ENCODE peak calls at places on chromosomes 13 and 19, in four cellular contexts. D, Z, O and U are unnamed samples.

GRCh38 chr13:114120486-114121430 is 11.7 kb downstream of the RASA3 start:
- DNase-seq in D (no peak), Z (no peak), O (no peak), U (no peak)

GRCh38 chr13:32225494-32225931 is 89.7 kb downstream of the ZAR1L start:
- DNase-seq in D (peak), Z (no peak), O (no peak), U (peak)

GRCh38 chr19:58150328-58150921 is at the start of gene ZNF329:
- DNase-seq in D (peak), Z (peak), O (peak), U (peak)

GRCh38 chr19:39247701-39248664 is 673 bp downstream of the IFNL4 start:
- DNase-seq in D (no peak), Z (no peak), O (peak), U (no peak)

GRCh38 chr13:68009546-68009945 is 779.4 kb upstream of the PCDH9 start:
- DNase-seq in D (no peak), Z (no peak), O (no peak), U (no peak)

GRCh38 chr13:106593131-106593530 is 25.2 kb upstream of the ARGLU1 start:
- DNase-seq in D (no peak), Z (no peak), O (no peak), U (no peak)

GRCh38 chr13:79290595-79291244 is 115.3 kb downstream of the RBM26 start:
- DNase-seq in D (no peak), Z (no peak), O (no peak), U (no peak)

GRCh38 chr13:106530209-106530906 is 5.1 kb downstream of the EFNB2 start:
- DNase-seq in D (no peak), Z (no peak), O (no peak), U (no peak)

GRCh38 chr19:2261438-2262172 is 5.4 kb upstream of the JSRP1 start:
- DNase-seq in D (no peak), Z (no peak), O (no peak), U (no peak)

GRCh38 chr13:48678316-48678715 is 24.6 kb downstream of the CYSLTR2 start:
- DNase-seq in D (no peak), Z (no peak), O (no peak), U (no peak)

GRCh38 chr13:30305456-30305855 is 1.9 kb downstream of the KATNAL1 start:
- DNase-seq in D (no peak), Z (no peak), O (no peak), U (no peak)

GRCh38 chr13:66803759-66804456 is 426.2 kb downstream of the PCDH9 start:
- DNase-seq in D (no peak), Z (no peak), O (no peak), U (no peak)

GRCh38 chr13:33494596-33495214 is 209.2 kb upstream of the STARD13 start:
- DNase-seq in D (no peak), Z (peak), O (peak), U (peak)

GRCh38 chr19:6819323-6819722 is 46.8 kb downstream of the VAV1 start:
- DNase-seq in D (no peak), Z (no peak), O (no peak), U (no peak)

GRCh38 chr19:9877775-9878510 is 42.8 kb downstream of the PIN1 start:
- DNase-seq in D (no peak), Z (no peak), O (no peak), U (no peak)

GRCh38 chr13:112685856-112686255 is 4.0 kb upstream of the ATP11A start:
- DNase-seq in D (no peak), Z (no peak), O (no peak), U (no peak)

GRCh38 chr13:114248011-114248410 is 13.3 kb downstream of the CDC16 start:
- DNase-seq in D (peak), Z (no peak), O (no peak), U (peak)

GRCh38 chr19:49488046-49488862 is 846 bp downstream of the RPL13A start:
- DNase-seq in D (no peak), Z (no peak), O (no peak), U (no peak)

GRCh38 chr13:63012016-63012415 is 1596.4 kb upstream of the PCDH20 start:
- DNase-seq in D (no peak), Z (no peak), O (no peak), U (no peak)

GRCh38 chr13:22461854-22462565 is 718.8 kb upstream of the SGCG start:
- DNase-seq in D (no peak), Z (no peak), O (no peak), U (no peak)

GRCh38 chr13:37319041-37319443 is 213.6 kb upstream of the CSNK1A1L start:
- DNase-seq in D (peak), Z (no peak), O (no peak), U (peak)

GRCh38 chr13:111152836-111153235 is 37.7 kb downstream of the ARHGEF7 start:
- DNase-seq in D (no peak), Z (no peak), O (no peak), U (no peak)

GRCh38 chr19:18304496-18305312 is 18.2 kb downstream of the LSM4 start:
- DNase-seq in D (no peak), Z (peak), O (peak), U (no peak)

GRCh38 chr13:82847595-82847994 is 1034.7 kb downstream of the SLITRK1 start:
- DNase-seq in D (no peak), Z (no peak), O (no peak), U (no peak)

GRCh38 chr19:55216461-55217198 is 7.3 kb upstream of the PTPRH start:
- DNase-seq in D (peak), Z (peak), O (peak), U (peak)

GRCh38 chr13:45807520-45808099 is 43.9 kb downstream of the SIAH3 start:
- DNase-seq in D (no peak), Z (peak), O (peak), U (peak)

GRCh38 chr19:6062274-6062673 is 48.0 kb downstream of the RFX2 start:
- DNase-seq in D (no peak), Z (no peak), O (no peak), U (no peak)

GRCh38 chr13:27182844-27183497 is 11.4 kb upstream of the USP12 start:
- DNase-seq in D (no peak), Z (peak), O (no peak), U (peak)

GRCh38 chr13:87376081-87376480 is 295.1 kb upstream of the SLITRK5 start:
- DNase-seq in D (no peak), Z (no peak), O (no peak), U (no peak)

GRCh38 chr19:50175924-50176323 is 12.8 kb upstream of the IZUMO2 start:
- DNase-seq in D (no peak), Z (no peak), O (no peak), U (no peak)

GRCh38 chr19:49442793-49443365 is 1.6 kb upstream of the SLC17A7 start:
- DNase-seq in D (peak), Z (peak), O (peak), U (peak)

GRCh38 chr13:20402881-20403280 is 122.8 kb downstream of the CRYL1 start:
- DNase-seq in D (no peak), Z (no peak), O (no peak), U (no peak)

GRCh38 chr13:37869756-37870488 is at the start of gene TRPC4:
- DNase-seq in D (peak), Z (peak), O (peak), U (peak)

GRCh38 chr13:32878172-32878571 is 138.1 kb upstream of the KL start:
- DNase-seq in D (no peak), Z (no peak), O (no peak), U (no peak)

GRCh38 chr13:99974939-99975561 is 3.5 kb upstream of the ZIC5 start:
- DNase-seq in D (no peak), Z (no peak), O (peak), U (no peak)

GRCh38 chr13:76286178-76286577 is 600.0 kb downstream of the KCTD12 start:
- DNase-seq in D (peak), Z (no peak), O (no peak), U (peak)

GRCh38 chr13:53612200-53612599 is 583.6 kb downstream of the OLFM4 start:
- DNase-seq in D (no peak), Z (no peak), O (no peak), U (no peak)